ENCODE peak calls at places on chromosomes 6 and 20, in five cellular contexts. P is IMR-90, D is GM12878, R is K562, B is HepG2. J is an unnamed sample.

GRCh38 chr6:119240257-119241123 is 109.1 kb downstream of the MAN1A1 start:
- DNase-seq in P (no peak), D (no peak), R (no peak), B (no peak), J (no peak)

GRCh38 chr6:129490551-129491245 is 219.3 kb downstream of the ARHGAP18 start:
- DNase-seq in P (peak; percentile 98), D (peak; percentile 68), R (peak; percentile 62), B (peak; percentile 43), J (no peak)

GRCh38 chr6:146892613-146893401 is 294.0 kb downstream of the ADGB start:
- DNase-seq in P (peak; percentile 92), D (no peak), R (peak; percentile 90), B (no peak), J (no peak)

GRCh38 chr6:166764473-166765233 is 137.6 kb upstream of the RPS6KA2 start:
- DNase-seq in P (no peak), D (no peak), R (no peak), B (no peak), J (no peak)

GRCh38 chr20:22954661-22955060 is 80.5 kb upstream of the SSTR4 start:
- DNase-seq in P (no peak), D (no peak), R (no peak), B (no peak), J (no peak)

GRCh38 chr20:39795401-39796272 is 833.5 kb downstream of the DHX35 start:
- DNase-seq in P (peak; percentile 47), D (no peak), R (no peak), B (no peak), J (no peak)

GRCh38 chr20:59645316-59645715 is 41.0 kb downstream of the PHACTR3 start:
- DNase-seq in P (no peak), D (no peak), R (no peak), B (no peak), J (no peak)

GRCh38 chr20:37845261-37845681 is 57.7 kb upstream of the VSTM2L start:
- DNase-seq in P (no peak), D (no peak), R (peak; percentile 47), B (no peak), J (peak; percentile 31)

GRCh38 chr6:122710908-122711307 is 68.6 kb upstream of the FABP7 start:
- DNase-seq in P (no peak), D (no peak), R (no peak), B (no peak), J (no peak)

GRCh38 chr20:1888796-1889463 is 6.3 kb upstream of the SIRPA start:
- DNase-seq in P (peak; percentile 41), D (no peak), R (no peak), B (peak; percentile 60), J (no peak)

GRCh38 chr6:35496851-35497570 is at the start of gene TEAD3:
- DNase-seq in P (peak; percentile 56), D (no peak), R (peak; percentile 82), B (peak; percentile 69), J (peak; percentile 97)

GRCh38 chr6:39118921-39119320 is 3.9 kb upstream of the SAYSD1 start:
- DNase-seq in P (no peak), D (no peak), R (no peak), B (no peak), J (no peak)

GRCh38 chr6:130204322-130204721 is 18.4 kb downstream of the SAMD3 start:
- DNase-seq in P (no peak), D (no peak), R (peak; percentile 76), B (no peak), J (no peak)

GRCh38 chr6:136790411-136791295 is 1.6 kb downstream of the MAP3K5 start:
- DNase-seq in P (no peak), D (no peak), R (no peak), B (no peak), J (no peak)

GRCh38 chr20:35560105-35560511 is 18.2 kb downstream of the ERGIC3 start:
- DNase-seq in P (no peak), D (no peak), R (no peak), B (no peak), J (no peak)

GRCh38 chr6:101070044-101070608 is 189.0 kb upstream of the ASCC3 start:
- DNase-seq in P (no peak), D (no peak), R (no peak), B (no peak), J (no peak)

GRCh38 chr6:20747996-20748395 is 213.7 kb downstream of the CDKAL1 start:
- DNase-seq in P (no peak), D (no peak), R (no peak), B (no peak), J (no peak)

GRCh38 chr6:43016166-43016915 is 2.3 kb downstream of the KLHDC3 start:
- DNase-seq in P (no peak), D (no peak), R (no peak), B (no peak), J (no peak)
- TF ChIP-seq MXI1 in P (no peak), D (no peak), R (no peak), B (no peak), J (no peak)

GRCh38 chr6:158801655-158802294 is 17.4 kb downstream of the EZR start:
- DNase-seq in P (no peak), D (no peak), R (no peak), B (no peak), J (no peak)
- TF ChIP-seq MXI1 in P (no peak), D (no peak), R (no peak), B (no peak), J (no peak)

GRCh38 chr20:19401096-19401495 is 188.7 kb downstream of the SLC24A3 start:
- DNase-seq in P (no peak), D (no peak), R (no peak), B (no peak), J (no peak)
- TF ChIP-seq MXI1 in P (no peak), D (no peak), R (no peak), B (no peak), J (no peak)

GRCh38 chr20:32964575-32964974 is 39.7 kb downstream of the SUN5 start:
- DNase-seq in P (no peak), D (no peak), R (no peak), B (no peak), J (no peak)

GRCh38 chr20:32965115-32965514 is 39.1 kb downstream of the SUN5 start:
- DNase-seq in P (no peak), D (no peak), R (no peak), B (no peak), J (peak; percentile 8)

GRCh38 chr20:32966881-32967781 is 37.1 kb downstream of the SUN5 start:
- DNase-seq in P (no peak), D (peak; percentile 41), R (no peak), B (no peak), J (peak; percentile 8)

GRCh38 chr20:32965581-32966373 is 38.5 kb downstream of the SUN5 start:
- DNase-seq in P (no peak), D (no peak), R (no peak), B (no peak), J (peak; percentile 4)

GRCh38 chr20:32966382-32966781 is 37.9 kb downstream of the SUN5 start:
- DNase-seq in P (no peak), D (no peak), R (no peak), B (no peak), J (peak; percentile 2)
- TF ChIP-seq MXI1 in P (no peak), D (no peak), R (no peak), B (no peak), J (no peak)

DNA sequence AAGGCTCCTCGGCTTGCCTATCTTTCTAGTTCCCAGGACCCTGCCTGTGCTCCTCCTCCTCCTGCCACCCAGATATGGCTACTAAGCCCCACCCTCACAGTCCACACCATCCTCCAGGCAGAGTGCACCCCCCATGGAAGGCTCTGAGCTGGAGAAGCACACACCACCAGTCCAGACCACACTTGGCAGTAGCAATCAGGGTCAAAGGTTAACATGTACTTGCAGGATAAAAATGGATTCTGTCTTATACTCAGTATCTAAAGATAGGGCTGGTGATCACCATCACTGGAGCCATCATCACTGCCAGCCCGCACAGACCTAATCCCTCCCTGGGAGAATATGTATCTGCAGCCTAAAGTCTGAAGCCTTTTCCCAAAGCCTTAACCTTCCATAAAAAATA is 83.4 kb downstream of the PRKN start:
- DNase-seq in P (no peak), D (no peak), R (no peak), B (no peak), J (no peak)
- TF ChIP-seq MXI1 in P (no peak), D (no peak), R (no peak), B (no peak), J (no peak)

GRCh38 chr6:11288065-11288464 is 55.6 kb upstream of the NEDD9 start:
- DNase-seq in P (no peak), D (no peak), R (no peak), B (no peak), J (no peak)
- TF ChIP-seq MXI1 in P (no peak), D (no peak), R (no peak), B (no peak), J (no peak)

DNA sequence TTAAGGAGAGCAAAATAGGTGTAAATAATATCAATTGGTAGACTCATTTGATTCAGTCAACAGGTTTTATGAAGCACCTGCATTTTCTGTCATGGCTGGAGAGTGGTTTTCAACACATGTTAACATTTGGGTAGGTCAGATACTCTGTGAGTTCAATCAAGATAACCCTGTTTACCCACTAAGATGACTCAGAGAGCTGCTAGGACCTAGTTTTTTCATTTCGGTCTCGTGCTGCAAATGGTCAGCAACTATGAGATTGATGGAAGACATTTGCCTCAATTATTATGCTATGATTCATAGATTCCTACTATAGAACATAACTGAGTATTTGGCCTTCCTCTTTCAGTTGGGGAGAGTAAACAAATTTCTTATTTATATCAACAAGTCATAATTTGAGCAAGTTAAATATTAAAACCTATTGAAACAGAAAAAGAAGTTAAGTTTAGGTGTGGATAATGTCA is 391.4 kb upstream of the CITED2 start:
- DNase-seq in P (peak; percentile 74), D (no peak), R (peak; percentile 67), B (peak; percentile 70), J (no peak)
- TF ChIP-seq MXI1 in P (no peak), D (no peak), R (no peak), B (no peak), J (no peak)

GRCh38 chr6:54217018-54217417 is 91.2 kb upstream of the TINAG start:
- DNase-seq in P (no peak), D (no peak), R (no peak), B (no peak), J (no peak)
- TF ChIP-seq MXI1 in P (no peak), D (no peak), R (no peak), B (no peak), J (no peak)

DNA sequence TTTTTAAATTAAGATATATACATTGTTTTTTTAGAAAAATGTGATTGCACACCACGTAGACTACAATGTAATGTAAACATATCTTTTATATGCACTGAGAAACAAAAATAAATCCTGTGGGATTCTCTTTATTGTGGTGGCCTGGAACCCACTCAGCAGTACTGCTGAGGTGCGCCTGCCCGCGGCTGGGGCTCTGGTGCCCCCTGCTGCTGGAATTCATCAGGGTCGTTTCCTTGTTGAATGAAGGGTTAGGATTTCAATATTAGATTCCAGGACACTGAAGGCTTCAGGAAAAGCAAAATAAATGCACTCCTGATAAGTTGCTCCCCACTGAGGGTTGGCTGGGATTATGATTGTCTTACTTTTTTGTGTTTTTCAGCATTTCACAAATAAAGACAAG is 175.8 kb upstream of the GGTLC1 start:
- DNase-seq in P (no peak), D (no peak), R (peak; percentile 30), B (peak; percentile 21), J (peak; percentile 46)
- TF ChIP-seq MXI1 in P (no peak), D (no peak), R (no peak), B (no peak), J (no peak)

J was measured in SK-N-SH.